ENCODE peak calls at places on chromosomes 5 and 9, in seven cellular contexts. Z, V, F, I, E, O and U are unnamed samples.

GRCh38 chr5:79235578-79236363 is at the start of gene JMY:
- DNase-seq in E (peak), Z (peak), I (peak), F (peak), O (no peak), V (peak), U (peak)

GRCh38 chr9:33227013-33227398 is 13.0 kb upstream of the SPINK4 start:
- DNase-seq in V (no peak), I (no peak), F (no peak), Z (no peak), O (no peak), E (no peak), U (peak)

GRCh38 chr9:79637180-79637925 is 65.6 kb downstream of the TLE4 start:
- DNase-seq in V (no peak), O (no peak), I (no peak), Z (no peak), F (no peak), E (no peak), U (no peak)

GRCh38 chr5:179879690-179880010 is 21.0 kb upstream of the MRNIP start:
- DNase-seq in F (no peak), Z (no peak), O (no peak), E (no peak), V (no peak), I (no peak), U (no peak)

GRCh38 chr9:136225366-136225747 is 20.3 kb downstream of the QSOX2 start:
- DNase-seq in O (no peak), F (no peak), Z (peak), I (no peak), E (no peak), V (no peak), U (no peak)

GRCh38 chr9:91785403-91785917 is 164.6 kb downstream of the ROR2 start:
- DNase-seq in E (no peak), F (no peak), V (no peak), I (no peak), O (no peak), Z (no peak), U (no peak)

GRCh38 chr5:157994271-157994691 is 135.3 kb upstream of the CLINT1 start:
- DNase-seq in V (no peak), F (no peak), Z (peak), O (no peak), E (no peak), I (no peak), U (no peak)

GRCh38 chr5:62689599-62690368 is 111.2 kb downstream of the LRRC70 start:
- DNase-seq in F (no peak), E (no peak), O (no peak), Z (peak), I (no peak), V (peak), U (peak)

GRCh38 chr9:126861707-126862460 is 1.4 kb downstream of the ZBTB34 start:
- DNase-seq in O (no peak), I (peak), Z (peak), V (no peak), E (no peak), F (no peak), U (peak)

GRCh38 chr9:85130260-85130659 is 460.7 kb downstream of the NTRK2 start:
- DNase-seq in Z (no peak), F (no peak), O (no peak), V (peak), I (no peak), E (no peak), U (no peak)